ENCODE peak calls at places on chromosomes 7 and 10, in five cellular contexts. I is RPMI8226, X is GM23248, N is NCI-H1930, L is C1 segment of cervical spinal cord. C is an unnamed sample.

GRCh38 chr7:40544277-40544723 is 409.5 kb downstream of the SUGCT start:
- DNase-seq in N (no peak), X (peak; percentile 11), L (no peak), I (no peak), C (no peak)

GRCh38 chr7:22730921-22731654 is 4.1 kb downstream of the IL6 start:
- DNase-seq in I (peak; percentile 85), N (no peak), L (no peak), X (peak; percentile 88), C (no peak)

GRCh38 chr10:129545257-129545656 is 78.2 kb downstream of the MGMT start:
- DNase-seq in X (peak; percentile 32), I (no peak), L (no peak), N (no peak), C (no peak)

GRCh38 chr10:22010973-22011408 is 7.5 kb upstream of the DNAJC1 start:
- DNase-seq in N (no peak), I (peak; percentile 10), L (no peak), X (peak; percentile 58), C (no peak)

GRCh38 chr10:31635415-31636065 is 293.1 kb downstream of the ARHGAP12 start:
- DNase-seq in I (no peak), X (peak; percentile 81), L (no peak), N (no peak), C (no peak)

GRCh38 chr7:120876922-120877321 is 19.0 kb upstream of the TSPAN12 start:
- DNase-seq in X (no peak), N (no peak), I (no peak), L (no peak), C (no peak)

GRCh38 chr7:45155941-45156340 is 1.6 kb upstream of the RAMP3 start:
- DNase-seq in L (no peak), N (no peak), X (no peak), I (no peak), C (no peak)

GRCh38 chr7:132784406-132784805 is 208.1 kb upstream of the PLXNA4 start:
- DNase-seq in L (no peak), X (no peak), N (no peak), I (no peak), C (no peak)

GRCh38 chr7:39527296-39527695 is 38.9 kb upstream of the YAE1 start:
- DNase-seq in N (no peak), L (no peak), X (peak; percentile 11), I (no peak), C (no peak)